ENCODE peak calls at places on chromosomes 5 and 9, in seven cellular contexts. F is T-helper 1 cell; E is body of pancreas; W is stomach; X is effector CD8-positive, alpha-beta T cell; L is stimulated activated CD4-positive, alpha-beta T cell treated with anti-CD3 and anti-CD28 coated beads, TNF-alpha, amount 100 ng/mL, for 24 hours; V is NCI-H510A. R is an unnamed sample.

GRCh38 chr9:69181908-69182353 is 7.9 kb downstream of the TJP2 start:
- DNase-seq in F (no peak), E (no peak), W (no peak), X (no peak), L (no peak), V (no peak), R (no peak)

GRCh38 chr5:55110156-55110680 is 7.8 kb downstream of the GZMA start:
- DNase-seq in F (no peak), E (no peak), W (no peak), X (no peak), L (no peak), V (no peak), R (no peak)

GRCh38 chr9:127241354-127241753 is 23.2 kb upstream of the GARNL3 start:
- DNase-seq in F (no peak), E (no peak), W (no peak), X (no peak), L (no peak), V (no peak), R (no peak)

GRCh38 chr5:175561085-175561484 is 82.7 kb downstream of the SFXN1 start:
- DNase-seq in F (no peak), E (no peak), W (no peak), X (no peak), L (no peak), V (no peak), R (no peak)

GRCh38 chr5:55037046-55037771 is 13.2 kb downstream of the GZMK start:
- DNase-seq in F (no peak), E (no peak), W (no peak), X (no peak), L (peak), V (no peak), R (peak)

GRCh38 chr5:58235279-58235678 is 224.6 kb downstream of the PLK2 start:
- DNase-seq in F (no peak), E (no peak), W (no peak), X (no peak), L (no peak), V (no peak), R (no peak)

GRCh38 chr9:103941104-103941503 is 153.0 kb upstream of the SMC2 start:
- DNase-seq in F (no peak), E (no peak), W (no peak), X (no peak), L (no peak), V (peak), R (no peak)

GRCh38 chr5:35031276-35031675 is 16.5 kb downstream of the AGXT2 start:
- DNase-seq in F (no peak), E (no peak), W (no peak), X (no peak), L (no peak), V (no peak), R (no peak)

GRCh38 chr5:59107692-59108091 is 524.8 kb downstream of the RAB3C start:
- DNase-seq in F (no peak), E (no peak), W (peak), X (no peak), L (no peak), V (no peak), R (no peak)

R was measured in stimulated activated naive CD4-positive, alpha-beta T cell.